ENCODE peak calls at places on chromosomes 3 and 15, in eight cellular contexts. K is stomach, X is breast epithelium, V is endothelial cell of umbilical vein, T is HCT116, G is Panc1, M is sigmoid colon, J is spleen. C is an unnamed sample. For H3K27me3, the result is how much of the 10 kb centered on the place peaks cover.

GRCh38 chr3:45273681-45274515 is 47.8 kb upstream of the TMEM158 start:
- DNase-seq in K (no peak), X (no peak), V (no peak), T (no peak), G (no peak), M (no peak), J (no peak), C (no peak)

GRCh38 chr15:101128191-101128590 is 123.7 kb downstream of the CHSY1 start:
- DNase-seq in K (no peak), X (no peak), V (peak), T (no peak), G (no peak), M (no peak), J (peak), C (no peak)

GRCh38 chr3:144708437-144708836 is 736.8 kb downstream of the DIPK2A start:
- DNase-seq in K (no peak), X (no peak), V (no peak), T (no peak), G (no peak), M (no peak), J (no peak), C (no peak)

GRCh38 chr3:178561239-178561638 is 25.0 kb downstream of the KCNMB2 start:
- DNase-seq in K (no peak), X (no peak), V (no peak), T (no peak), G (no peak), M (no peak), J (no peak), C (no peak)

GRCh38 chr3:27633224-27633545 is 88.9 kb downstream of the EOMES start:
- DNase-seq in K (no peak), X (no peak), V (no peak), T (no peak), G (no peak), M (no peak), J (no peak), C (no peak)

GRCh38 chr15:40936709-40937666 is 7.8 kb downstream of the DLL4 start:
- DNase-seq in K (no peak), X (no peak), V (no peak), T (no peak), G (no peak), M (no peak), J (no peak), C (no peak)

GRCh38 chr3:111173328-111173900 is 101.8 kb downstream of the NECTIN3 start:
- DNase-seq in K (no peak), X (no peak), V (no peak), T (no peak), G (no peak), M (no peak), J (no peak), C (no peak)

GRCh38 chr3:124174463-124174862 is 182.5 kb upstream of the ROPN1 start:
- DNase-seq in K (no peak), X (no peak), V (no peak), T (no peak), G (no peak), M (no peak), J (no peak), C (no peak)

GRCh38 chr3:81451611-81452010 is 309.8 kb downstream of the GBE1 start:
- DNase-seq in K (no peak), X (no peak), V (peak), T (no peak), G (no peak), M (no peak), J (no peak), C (no peak)

GRCh38 chr3:140238646-140239314 is 303.8 kb downstream of the CLSTN2 start:
- DNase-seq in K (no peak), X (no peak), V (no peak), T (no peak), G (no peak), M (no peak), J (no peak), C (no peak)

GRCh38 chr15:56693761-56694160 is 39.5 kb downstream of the ZNF280D start:
- DNase-seq in K (no peak), X (no peak), V (no peak), T (no peak), G (no peak), M (no peak), J (no peak), C (no peak)

GRCh38 chr3:49529567-49529966 is 24.7 kb upstream of the BSN start:
- DNase-seq in K (no peak), X (no peak), V (no peak), T (no peak), G (no peak), M (no peak), J (no peak), C (no peak)

GRCh38 chr3:127174715-127175140 is 18.2 kb upstream of the PRR23E start:
- DNase-seq in K (no peak), X (no peak), V (no peak), T (no peak), G (no peak), M (no peak), J (no peak), C (no peak)

GRCh38 chr3:124364230-124365022 is 365.8 kb upstream of the UMPS start:
- DNase-seq in K (no peak), X (no peak), V (no peak), T (no peak), G (no peak), M (no peak), J (no peak), C (no peak)

GRCh38 chr15:40929730-40930429 is 740 bp downstream of the DLL4 start:
- DNase-seq in K (peak), X (no peak), V (peak), T (no peak), G (no peak), M (no peak), J (peak), C (peak)

GRCh38 chr3:30333143-30333542 is 273.3 kb upstream of the TGFBR2 start:
- DNase-seq in K (no peak), X (no peak), V (no peak), T (no peak), G (no peak), M (no peak), J (no peak), C (no peak)

GRCh38 chr15:37425541-37425940 is 325.2 kb upstream of the MEIS2 start:
- DNase-seq in K (no peak), X (no peak), V (no peak), T (no peak), G (no peak), M (no peak), J (no peak), C (no peak)

GRCh38 chr15:93031103-93031464 is 57.9 kb downstream of the RGMA start:
- DNase-seq in K (peak), X (peak), V (no peak), T (no peak), G (no peak), M (peak), J (no peak), C (no peak)

GRCh38 chr15:70486451-70487379 is 276.6 kb downstream of the UACA start:
- DNase-seq in K (no peak), X (no peak), V (no peak), T (no peak), G (no peak), M (peak), J (peak), C (no peak)

GRCh38 chr3:117355566-117355965 is 646.0 kb downstream of the TUSC7 start:
- DNase-seq in K (no peak), X (no peak), V (peak), T (no peak), G (no peak), M (no peak), J (no peak), C (no peak)

GRCh38 chr3:196292281-196292923 is 4.9 kb upstream of the PCYT1A start:
- DNase-seq in K (no peak), X (no peak), V (no peak), T (no peak), G (no peak), M (no peak), J (no peak), C (no peak)

GRCh38 chr15:94385441-94385840 is 154.1 kb downstream of the MCTP2 start:
- DNase-seq in K (no peak), X (no peak), V (no peak), T (no peak), G (no peak), M (no peak), J (no peak), C (no peak)

GRCh38 chr3:142636664-142637063 is 40.5 kb downstream of the PLS1 start:
- DNase-seq in K (no peak), X (no peak), V (no peak), T (no peak), G (no peak), M (no peak), J (no peak), C (no peak)

GRCh38 chr3:172104471-172105072 is 65.2 kb downstream of the FNDC3B start:
- DNase-seq in K (no peak), X (no peak), V (peak), T (no peak), G (no peak), M (no peak), J (no peak), C (no peak)

GRCh38 chr3:51539291-51539891 is 872 bp downstream of the RAD54L2 start:
- DNase-seq in K (no peak), X (no peak), V (peak), T (no peak), G (no peak), M (no peak), J (peak), C (peak)

GRCh38 chr15:89409184-89409992 is 74.8 kb upstream of the POLG start:
- DNase-seq in K (no peak), X (no peak), V (no peak), T (no peak), G (no peak), M (no peak), J (no peak), C (no peak)

GRCh38 chr15:74432271-74432967 is 1.3 kb downstream of the SEMA7A start:
- DNase-seq in K (no peak), X (no peak), V (no peak), T (no peak), G (no peak), M (no peak), J (no peak), C (no peak)

GRCh38 chr15:74429784-74430141 is 4.0 kb downstream of the SEMA7A start:
- DNase-seq in K (no peak), X (no peak), V (no peak), T (no peak), G (no peak), M (no peak), J (no peak), C (no peak)

GRCh38 chr15:74431645-74432044 is 2.1 kb downstream of the SEMA7A start:
- DNase-seq in K (no peak), X (no peak), V (no peak), T (no peak), G (no peak), M (no peak), J (no peak), C (no peak)

GRCh38 chr15:74430510-74430951 is 3.2 kb downstream of the SEMA7A start:
- DNase-seq in K (no peak), X (no peak), V (no peak), T (no peak), G (no peak), M (no peak), J (no peak), C (no peak)

DNA sequence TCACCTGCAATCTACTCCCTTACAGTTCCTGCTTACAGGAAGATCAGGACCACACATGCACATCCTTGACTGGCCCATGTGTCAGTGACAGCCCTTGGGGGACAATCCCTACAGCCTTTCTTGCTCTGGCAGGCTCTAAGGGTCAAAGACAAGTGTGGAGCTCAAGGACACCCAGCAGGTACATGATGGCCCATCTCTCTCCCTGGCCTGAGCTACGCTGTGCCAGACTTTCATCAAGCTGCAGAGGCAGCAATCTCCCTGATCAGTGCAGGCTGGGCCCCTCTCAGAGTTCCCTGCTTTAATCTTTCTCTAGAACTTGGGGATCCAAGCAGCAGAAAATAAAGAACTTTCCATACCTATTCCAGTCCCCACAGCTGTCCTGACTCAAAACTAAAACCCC is 2.6 kb downstream of the SEMA7A start:
- DNase-seq in K (no peak), X (no peak), V (no peak), T (no peak), G (no peak), M (no peak), J (no peak), C (no peak)
- H3K4me3 ChIP-seq in K (no peak), X (no peak), V (no peak), T (no peak), G (no peak), M (no peak), J (peak), C (no peak)

GRCh38 chr15:64623347-64624024 is 151.9 kb downstream of the RBPMS2 start:
- DNase-seq in K (no peak), X (no peak), V (no peak), T (no peak), G (no peak), M (no peak), J (no peak), C (no peak)

GRCh38 chr15:64620991-64621495 is 154.3 kb downstream of the RBPMS2 start:
- DNase-seq in K (no peak), X (no peak), V (no peak), T (no peak), G (no peak), M (no peak), J (no peak), C (no peak)

GRCh38 chr15:64619880-64620839 is 155.2 kb downstream of the RBPMS2 start:
- DNase-seq in K (no peak), X (no peak), V (peak), T (no peak), G (no peak), M (no peak), J (no peak), C (no peak)

GRCh38 chr15:64624242-64624641 is 151.1 kb downstream of the RBPMS2 start:
- DNase-seq in K (no peak), X (no peak), V (no peak), T (no peak), G (no peak), M (no peak), J (no peak), C (no peak)

GRCh38 chr15:64622410-64623260 is 152.8 kb downstream of the RBPMS2 start:
- DNase-seq in K (no peak), X (no peak), V (no peak), T (no peak), G (no peak), M (no peak), J (peak), C (no peak)
- TF ChIP-seq POLR2AphosphoS5 in K (no peak), X (no peak), V (no peak), T (no peak), G (no peak), M (no peak), J (no peak), C (no peak)

GRCh38 chr3:128470134-128470915 is 3.6 kb upstream of the DNAJB8 start:
- DNase-seq in K (no peak), X (no peak), V (no peak), T (no peak), G (no peak), M (no peak), J (no peak), C (no peak)
- H3K27me3 ChIP-seq in K (under half), X (under half), V (under half), T (under half), G (under half), M (under half), J (under half), C (under half)

DNA sequence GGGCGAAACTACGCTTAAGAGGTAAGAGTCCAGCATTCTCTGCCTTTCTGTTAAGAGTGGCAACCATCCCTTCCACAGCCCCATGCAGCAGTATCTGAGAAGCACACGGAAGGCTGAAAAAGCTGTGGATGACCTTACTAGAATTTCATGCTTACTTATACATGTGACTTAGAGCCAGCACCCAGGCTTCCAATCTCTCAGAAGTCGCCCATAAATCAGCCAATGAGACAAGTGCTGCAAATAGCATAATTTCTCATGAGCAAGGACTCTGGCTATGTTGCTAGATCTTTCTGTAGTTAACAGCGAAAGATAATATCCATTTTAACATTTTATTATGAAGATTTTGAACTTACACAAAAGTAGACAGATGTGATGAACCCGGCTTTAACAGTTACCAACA is 65.3 kb downstream of the IGF2BP2 start:
- DNase-seq in K (no peak), X (no peak), V (no peak), T (no peak), G (no peak), M (no peak), J (no peak), C (no peak)
- H3K4me3 ChIP-seq in K (no peak), X (no peak), V (no peak), T (no peak), G (no peak), M (no peak), J (no peak), C (no peak)

GRCh38 chr3:43004282-43004681 is 25.2 kb downstream of the GASK1A start:
- DNase-seq in K (no peak), X (no peak), V (no peak), T (no peak), G (no peak), M (no peak), J (no peak), C (no peak)
- TF ChIP-seq POLR2AphosphoS5 in K (no peak), X (no peak), V (no peak), T (no peak), G (no peak), M (no peak), J (no peak), C (no peak)

GRCh38 chr3:10475983-10476382 is 29.4 kb downstream of the ATP2B2 start:
- DNase-seq in K (no peak), X (no peak), V (no peak), T (no peak), G (no peak), M (no peak), J (no peak), C (no peak)
- H3K27me3 ChIP-seq in K (under half), X (under half), V (under half), T (under half), G (under half), M (under half), J (under half), C (under half)

GRCh38 chr3:43286886-43287301 is 554 bp downstream of the SNRK start:
- DNase-seq in K (no peak), X (no peak), V (no peak), T (no peak), G (no peak), M (no peak), J (no peak), C (no peak)

GRCh38 chr3:43289401-43289800 is 3.1 kb downstream of the SNRK start:
- DNase-seq in K (no peak), X (no peak), V (no peak), T (no peak), G (no peak), M (no peak), J (no peak), C (no peak)

GRCh38 chr3:43288366-43288765 is 2.0 kb downstream of the SNRK start:
- DNase-seq in K (no peak), X (no peak), V (peak), T (no peak), G (no peak), M (no peak), J (no peak), C (no peak)

GRCh38 chr3:43287514-43287913 is 1.2 kb downstream of the SNRK start:
- DNase-seq in K (no peak), X (no peak), V (peak), T (no peak), G (no peak), M (no peak), J (no peak), C (no peak)

GRCh38 chr3:43288850-43289249 is 2.5 kb downstream of the SNRK start:
- DNase-seq in K (no peak), X (no peak), V (no peak), T (no peak), G (no peak), M (no peak), J (no peak), C (no peak)
- H3K4me3 ChIP-seq in K (peak), X (peak), V (peak), T (no peak), G (no peak), M (peak), J (peak), C (peak)

GRCh38 chr15:90890839-90891238 is 6.5 kb downstream of the FES start:
- DNase-seq in K (no peak), X (no peak), V (no peak), T (no peak), G (no peak), M (peak), J (peak), C (no peak)
- TF ChIP-seq POLR2AphosphoS5 in K (no peak), X (no peak), V (no peak), T (no peak), G (no peak), M (no peak), J (peak), C (no peak)

GRCh38 chr3:129974451-129975331 is at the start of gene TRH:
- DNase-seq in K (no peak), X (no peak), V (no peak), T (no peak), G (no peak), M (no peak), J (no peak), C (no peak)

GRCh38 chr3:129971368-129972052 is 3.0 kb upstream of the TRH start:
- DNase-seq in K (no peak), X (no peak), V (no peak), T (no peak), G (no peak), M (no peak), J (no peak), C (no peak)

GRCh38 chr3:129973853-129974252 is 667 bp upstream of the TRH start:
- DNase-seq in K (no peak), X (no peak), V (no peak), T (no peak), G (no peak), M (no peak), J (no peak), C (no peak)

GRCh38 chr3:129970603-129971002 is 3.9 kb upstream of the TRH start:
- DNase-seq in K (no peak), X (no peak), V (no peak), T (no peak), G (no peak), M (no peak), J (no peak), C (no peak)

GRCh38 chr3:129972301-129972700 is 2.2 kb upstream of the TRH start:
- DNase-seq in K (no peak), X (no peak), V (no peak), T (no peak), G (no peak), M (no peak), J (no peak), C (no peak)
- H3K27me3 ChIP-seq in K (under half), X (under half), V (under half), T (under half), G (under half), M (under half), J (under half), C (under half)

C was measured in prostate gland.